ENCODE peak calls at places on chromosomes 1 and 21, in eight cellular contexts. X is neural progenitor cell; Q is CD8-positive, alpha-beta memory T cell; U is NCI-H82; R is head of caudate nucleus; A is EL; O is A172; C is stimulated activated CD4-positive, alpha-beta T cell treated with anti-CD3 and anti-CD28 coated beads, Interleukin-15, amount 100 ng/mL, for 1 hour. P is an unnamed sample.

GRCh38 chr1:243513726-243514491 is 258.1 kb downstream of the SDCCAG8 start:
- DNase-seq in X (no peak), Q (no peak), U (no peak), R (no peak), A (peak), O (peak), C (no peak), P (peak)

GRCh38 chr1:45953934-45954333 is 150.5 kb downstream of the MAST2 start:
- DNase-seq in X (peak), Q (no peak), U (no peak), R (no peak), A (peak), O (no peak), C (no peak), P (no peak)

GRCh38 chr1:41239988-41240610 is 2.0 kb downstream of the SCMH1 start:
- DNase-seq in X (no peak), Q (no peak), U (peak), R (no peak), A (peak), O (peak), C (no peak), P (peak)

GRCh38 chr21:38914531-38915385 is 109.0 kb downstream of the ETS2 start:
- DNase-seq in X (no peak), Q (no peak), U (no peak), R (peak), A (no peak), O (no peak), C (no peak), P (no peak)

GRCh38 chr1:182699673-182700350 is 15.4 kb upstream of the RGS8 start:
- DNase-seq in X (peak), Q (no peak), U (peak), R (peak), A (no peak), O (no peak), C (no peak), P (no peak)

GRCh38 chr21:36491191-36491916 is 11.4 kb upstream of the CLDN14 start:
- DNase-seq in X (peak), Q (no peak), U (no peak), R (no peak), A (peak), O (no peak), C (no peak), P (no peak)

GRCh38 chr1:154419620-154420020 is 14.5 kb downstream of the IL6R start:
- DNase-seq in X (no peak), Q (no peak), U (peak), R (peak), A (peak), O (peak), C (no peak), P (peak)

GRCh38 chr21:33058468-33059318 is 11.2 kb upstream of the OLIG1 start:
- DNase-seq in X (no peak), Q (no peak), U (no peak), R (peak), A (no peak), O (no peak), C (no peak), P (no peak)

GRCh38 chr1:104878203-104878911 is 1128.7 kb downstream of the AMY1C start:
- DNase-seq in X (peak), Q (no peak), U (peak), R (no peak), A (no peak), O (peak), C (no peak), P (no peak)

GRCh38 chr1:9161963-9162362 is 33.1 kb upstream of the GPR157 start:
- DNase-seq in X (no peak), Q (no peak), U (no peak), R (no peak), A (no peak), O (no peak), C (no peak), P (no peak)

GRCh38 chr1:204678721-204679455 is 6.7 kb downstream of the LRRN2 start:
- DNase-seq in X (no peak), Q (no peak), U (no peak), R (no peak), A (peak), O (no peak), C (no peak), P (no peak)

GRCh38 chr21:46191686-46192575 is 7.7 kb upstream of the SPATC1L start:
- DNase-seq in X (no peak), Q (no peak), U (no peak), R (no peak), A (no peak), O (no peak), C (no peak), P (no peak)

P was measured in non-pigmented ciliary epithelial cell.